ENCODE peak calls at places on chromosomes 16 and 17, in seven cellular contexts. E is colonic mucosa; J is caudate nucleus; H is stimulated activated naive CD8-positive, alpha-beta T cell treated with anti-CD3 and anti-CD28 coated beads, Interleukin-15, Interleukin-2, amounts not matched to agents 100 U/mL and 50 U/mL, for 24 hours; Z is pons; K is AG20443; D is choroid plexus epithelial cell. X is an unnamed sample.

GRCh38 chr17:66975614-66976378 is 11.3 kb downstream of the CACNG4 start:
- DNase-seq in E (no peak), J (no peak), H (peak), Z (no peak), K (no peak), D (peak), X (no peak)

GRCh38 chr17:40482722-40483121 is 18.7 kb downstream of the TNS4 start:
- DNase-seq in E (no peak), J (no peak), H (no peak), Z (no peak), K (no peak), D (no peak), X (no peak)

GRCh38 chr17:48427598-48427997 is 2.4 kb downstream of the SKAP1 start:
- DNase-seq in E (no peak), J (no peak), H (peak), Z (no peak), K (no peak), D (no peak), X (no peak)

GRCh38 chr16:81645303-81645702 is 133.8 kb upstream of the PLCG2 start:
- DNase-seq in E (no peak), J (no peak), H (no peak), Z (peak), K (peak), D (peak), X (peak)

GRCh38 chr16:81463296-81463890 is 18.8 kb downstream of the CMIP start:
- DNase-seq in E (no peak), J (no peak), H (no peak), Z (no peak), K (no peak), D (no peak), X (no peak)

GRCh38 chr16:90019543-90020259 is 445 bp upstream of the DBNDD1 start:
- DNase-seq in E (peak), J (no peak), H (peak), Z (no peak), K (peak), D (peak), X (peak)

GRCh38 chr17:48609754-48610281 is 999 bp downstream of the HOXB7 start:
- DNase-seq in E (no peak), J (no peak), H (no peak), Z (no peak), K (no peak), D (no peak), X (no peak)

GRCh38 chr17:2602597-2603017 is 9.2 kb downstream of the PAFAH1B1 start:
- DNase-seq in E (no peak), J (no peak), H (no peak), Z (no peak), K (no peak), D (no peak), X (no peak)

GRCh38 chr16:1319041-1319440 is 9.6 kb downstream of the UBE2I start:
- DNase-seq in E (no peak), J (no peak), H (no peak), Z (no peak), K (no peak), D (no peak), X (no peak)

GRCh38 chr17:18045691-18046090 is 6.5 kb downstream of the GID4 start:
- DNase-seq in E (no peak), J (no peak), H (no peak), Z (no peak), K (no peak), D (no peak), X (no peak)

X was measured in GM03348.